ENCODE peak calls at places on chromosomes 2 and 18, in nine cellular contexts. L, P, D, K, H, M, Y, N and J are unnamed samples. For H3K4me1, the result is how much of the 10 kb centered on the place peaks cover.

GRCh38 chr2:74063486-74063885 is 78.8 kb downstream of the TET3 start:
- DNase-seq in L (no peak), P (no peak), D (no peak), K (no peak), H (no peak), M (no peak), Y (no peak), N (no peak), J (no peak)

GRCh38 chr2:189534854-189535253 is 45.7 kb downstream of the SLC40A1 start:
- DNase-seq in L (peak), P (no peak), D (no peak), K (no peak), H (no peak), M (no peak), Y (no peak), N (no peak), J (no peak)

GRCh38 chr2:200471324-200471848 is 38.5 kb downstream of the KCTD18 start:
- DNase-seq in L (peak), P (peak), D (no peak), K (no peak), H (no peak), M (no peak), Y (no peak), N (peak), J (no peak)

GRCh38 chr2:100744589-100744988 is 75.3 kb upstream of the NPAS2 start:
- DNase-seq in L (no peak), P (no peak), D (no peak), K (no peak), H (no peak), M (no peak), Y (no peak), N (no peak), J (peak)

GRCh38 chr2:197500503-197501179 is 462 bp downstream of the HSPE1 start:
- DNase-seq in L (no peak), P (no peak), D (no peak), K (no peak), H (no peak), M (no peak), Y (no peak), N (no peak), J (no peak)

GRCh38 chr2:69945447-69945846 is 16.0 kb downstream of the ASPRV1 start:
- DNase-seq in L (no peak), P (no peak), D (no peak), K (no peak), H (peak), M (no peak), Y (no peak), N (no peak), J (no peak)

GRCh38 chr2:200596774-200597173 is 11.0 kb downstream of the AOX1 start:
- DNase-seq in L (no peak), P (no peak), D (no peak), K (no peak), H (no peak), M (no peak), Y (no peak), N (no peak), J (no peak)

GRCh38 chr18:45935591-45936335 is 31.4 kb downstream of the EPG5 start:
- DNase-seq in L (no peak), P (no peak), D (no peak), K (no peak), H (no peak), M (no peak), Y (no peak), N (no peak), J (peak)

GRCh38 chr2:113257511-113258264 is 21.0 kb downstream of the PAX8 start:
- DNase-seq in L (no peak), P (no peak), D (no peak), K (no peak), H (no peak), M (no peak), Y (no peak), N (no peak), J (no peak)
- H3K4me1 ChIP-seq in L (under half), P (under half), D (under half), K (under half), H (under half), M (under half), Y (under half), N (under half), J (under half)

GRCh38 chr18:13447621-13448020 is 229.1 kb downstream of the LDLRAD4 start:
- DNase-seq in L (peak), P (no peak), D (no peak), K (no peak), H (no peak), M (no peak), Y (no peak), N (no peak), J (no peak)
- H3K27ac ChIP-seq in L (peak), P (no peak), D (no peak), K (no peak), H (no peak), M (no peak), Y (peak), N (no peak), J (peak)

DNA sequence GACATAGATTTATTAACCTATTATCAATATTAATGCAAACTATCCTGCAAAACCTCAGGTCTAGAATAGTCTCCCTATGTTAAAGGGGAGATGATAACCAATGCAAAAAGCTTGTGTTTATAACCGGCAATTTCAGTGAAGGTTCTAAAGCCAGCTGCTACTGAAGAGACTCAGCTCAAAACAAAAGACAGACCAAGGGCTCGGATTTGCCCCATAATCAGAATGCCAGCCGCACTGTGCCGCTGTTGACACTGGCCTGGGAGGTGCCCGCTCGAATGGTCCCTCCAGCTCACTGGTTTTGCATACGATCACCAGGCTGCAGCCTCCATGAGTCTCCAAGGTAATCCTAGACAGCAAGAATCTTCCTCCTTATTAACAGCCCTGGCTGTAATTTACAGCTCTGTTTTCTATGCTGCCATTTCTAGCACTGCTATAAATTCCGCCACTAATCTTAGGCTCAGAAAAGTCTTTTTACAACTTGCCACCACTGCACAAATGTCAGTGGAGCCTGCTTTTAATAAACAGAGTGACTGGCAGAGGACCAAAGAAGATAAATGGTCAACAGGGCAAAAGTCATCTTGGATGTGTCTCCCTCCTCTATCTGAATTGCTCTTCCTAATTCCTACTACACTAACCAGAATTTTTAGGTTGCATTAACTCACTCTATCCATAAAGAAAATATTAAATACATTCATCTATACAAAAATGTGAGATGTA is 155.7 kb upstream of the SH3BP4 start:
- DNase-seq in L (no peak), P (no peak), D (no peak), K (no peak), H (no peak), M (no peak), Y (no peak), N (no peak), J (no peak)
- TF ChIP-seq EP300 in L (no peak), P (no peak), D (no peak), K (no peak), H (no peak), M (no peak), Y (no peak), N (no peak), J (no peak)

DNA sequence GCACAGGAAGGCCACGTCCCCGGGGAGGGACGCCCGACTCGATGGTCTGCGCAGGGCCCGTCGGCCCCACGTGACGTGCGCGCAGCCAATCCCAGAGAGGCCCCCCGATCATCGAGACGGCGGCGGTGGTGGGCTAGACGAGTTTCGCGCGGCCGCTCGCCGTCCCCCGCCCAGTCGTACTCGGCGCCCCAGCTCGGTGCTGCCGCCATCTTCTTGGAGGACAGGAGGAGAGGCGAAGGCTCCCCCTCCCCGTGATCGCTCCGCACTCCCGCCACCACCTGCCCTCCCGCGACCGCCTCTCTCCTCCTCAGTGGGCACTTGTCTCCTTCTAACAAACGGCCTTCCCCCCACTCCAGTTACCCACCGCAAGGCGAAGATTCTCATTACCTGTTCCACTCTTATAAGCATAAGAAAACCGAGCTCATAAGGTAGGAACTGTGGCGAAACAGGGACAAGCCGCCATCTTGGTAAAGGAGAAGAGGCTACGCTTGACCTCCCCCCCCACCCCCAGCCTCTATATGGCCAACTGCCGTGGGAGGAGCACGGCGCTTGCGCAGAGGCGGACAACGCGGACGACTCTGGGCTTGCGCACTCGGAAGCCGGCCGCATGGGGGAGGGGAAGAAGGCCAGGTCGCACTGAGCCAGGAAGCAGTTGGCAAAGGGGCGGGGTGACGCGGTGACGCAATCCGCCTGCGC is at the start of gene HDLBP:
- DNase-seq in L (peak), P (peak), D (peak), K (peak), H (peak), M (peak), Y (peak), N (peak), J (peak)
- H3K4me1 ChIP-seq in L (half or more), P (under half), D (under half), K (under half), H (half or more), M (under half), Y (half or more), N (under half), J (half or more)

GRCh38 chr2:37627715-37628114 is 43.7 kb downstream of the CDC42EP3 start:
- DNase-seq in L (no peak), P (no peak), D (no peak), K (no peak), H (no peak), M (no peak), Y (no peak), N (no peak), J (no peak)
- H3K27ac ChIP-seq in L (no peak), P (peak), D (no peak), K (no peak), H (no peak), M (no peak), Y (no peak), N (no peak), J (no peak)

GRCh38 chr2:147061269-147061668 is 783.6 kb upstream of the ACVR2A start:
- DNase-seq in L (no peak), P (no peak), D (no peak), K (no peak), H (no peak), M (no peak), Y (no peak), N (no peak), J (no peak)

GRCh38 chr2:147062073-147062472 is 782.8 kb upstream of the ACVR2A start:
- DNase-seq in L (no peak), P (no peak), D (no peak), K (no peak), H (no peak), M (no peak), Y (no peak), N (no peak), J (no peak)

DNA sequence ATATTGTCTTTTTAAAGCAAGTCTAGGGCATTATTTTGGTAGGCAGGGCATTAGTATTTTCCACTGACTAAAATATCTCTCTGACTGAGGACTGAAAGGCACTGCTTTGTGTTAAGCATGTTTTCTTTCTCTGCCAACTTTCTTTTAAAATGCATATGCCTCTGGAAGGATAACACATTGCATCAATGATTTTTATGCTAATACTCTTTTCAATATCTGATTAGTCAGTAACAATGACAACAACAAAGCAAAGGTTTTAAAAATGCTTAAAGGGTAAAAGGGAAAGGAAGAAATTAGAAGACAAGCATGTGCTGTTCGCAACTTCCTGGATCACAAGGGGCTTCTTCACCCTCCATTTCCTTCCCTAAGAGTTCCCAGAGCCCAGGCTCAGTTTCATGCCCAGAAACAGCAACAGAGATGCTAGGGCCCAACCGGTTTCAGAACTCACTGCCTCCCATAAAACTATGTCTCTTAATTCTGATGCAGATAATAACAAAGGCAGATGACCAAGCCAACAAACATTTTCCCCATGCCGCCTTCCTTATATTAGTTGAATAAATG is 786.8 kb upstream of the ACVR2A start:
- DNase-seq in L (no peak), P (no peak), D (no peak), K (no peak), H (no peak), M (no peak), Y (no peak), N (no peak), J (no peak)
- TF ChIP-seq EP300 in L (no peak), P (no peak), D (no peak), K (no peak), H (no peak), M (no peak), Y (no peak), N (no peak), J (no peak)

GRCh38 chr2:231883468-231883881 is 42.7 kb downstream of the NPPC start:
- DNase-seq in L (no peak), P (no peak), D (no peak), K (no peak), H (no peak), M (no peak), Y (no peak), N (no peak), J (no peak)
- H3K4me1 ChIP-seq in L (under half), P (under half), D (under half), K (under half), H (under half), M (under half), Y (under half), N (under half), J (under half)